ENCODE peak calls at places on chromosomes 5 and 9, in eight cellular contexts. S is HCT116; F is prostate gland; W is CD4-positive, alpha-beta T cell; I is spleen; E is uterus; C is CD8-positive, alpha-beta T cell; Y is GM12878. L is an unnamed sample. For H3K27me3, the result is how much of the 10 kb centered on the place peaks cover.

GRCh38 chr5:172855597-172856292 is 21.7 kb downstream of the ERGIC1 start:
- DNase-seq in S (no peak), F (no peak), W (no peak), I (no peak), E (no peak), C (no peak), Y (no peak), L (no peak)

GRCh38 chr9:19371942-19372341 is 8.1 kb downstream of the RPS6 start:
- DNase-seq in S (no peak), F (no peak), W (no peak), I (no peak), E (no peak), C (no peak), Y (no peak), L (no peak)

GRCh38 chr9:8816361-8816760 is 1016.8 kb upstream of the DMAC1 start:
- DNase-seq in S (no peak), F (no peak), W (no peak), I (no peak), E (no peak), C (no peak), Y (no peak), L (no peak)

GRCh38 chr9:130531670-130532069 is 47.7 kb upstream of the FUBP3 start:
- DNase-seq in S (no peak), F (no peak), W (no peak), I (no peak), E (no peak), C (no peak), Y (no peak), L (no peak)

GRCh38 chr5:126868961-126869451 is 92.1 kb downstream of the LMNB1 start:
- DNase-seq in S (no peak), F (no peak), W (no peak), I (no peak), E (no peak), C (no peak), Y (no peak), L (peak)

GRCh38 chr5:149680810-149681221 is 49.3 kb upstream of the PPARGC1B start:
- DNase-seq in S (no peak), F (no peak), W (no peak), I (peak), E (no peak), C (no peak), Y (peak), L (no peak)

GRCh38 chr5:53361708-53362107 is 118.7 kb upstream of the FST start:
- DNase-seq in S (no peak), F (no peak), W (no peak), I (no peak), E (no peak), C (no peak), Y (no peak), L (no peak)

GRCh38 chr5:180366303-180366702 is 13.2 kb upstream of the GFPT2 start:
- DNase-seq in S (no peak), F (no peak), W (no peak), I (no peak), E (no peak), C (no peak), Y (no peak), L (peak)

GRCh38 chr5:65482280-65482726 is 583 bp upstream of the ADAMTS6 start:
- DNase-seq in S (no peak), F (no peak), W (no peak), I (no peak), E (no peak), C (no peak), Y (no peak), L (no peak)

GRCh38 chr5:108687599-108688220 is 60.0 kb upstream of the FER start:
- DNase-seq in S (no peak), F (no peak), W (no peak), I (no peak), E (no peak), C (no peak), Y (no peak), L (no peak)

GRCh38 chr9:108889649-108890067 is 27.6 kb downstream of the ACTL7A start:
- DNase-seq in S (peak), F (no peak), W (no peak), I (no peak), E (no peak), C (no peak), Y (no peak), L (no peak)

DNA sequence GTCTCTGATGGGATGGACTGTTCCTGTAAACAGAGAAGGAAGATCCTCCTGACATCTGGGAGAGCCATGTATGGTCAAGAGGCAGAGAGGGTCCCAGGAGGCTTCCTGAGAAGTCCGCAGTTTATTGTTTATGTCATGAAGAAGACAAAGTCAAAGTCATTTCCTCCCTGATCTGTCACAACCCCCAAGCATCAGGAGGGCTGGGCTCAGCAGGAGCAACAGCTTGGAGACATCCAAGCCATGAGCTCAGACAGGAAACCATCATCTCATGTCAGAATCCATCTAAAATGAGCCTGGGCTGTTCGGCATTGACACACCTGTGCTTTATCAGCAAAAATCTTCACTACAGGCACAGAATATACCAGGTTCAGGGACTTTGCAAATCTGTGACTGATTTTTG is 325.0 kb upstream of the MSX2 start:
- DNase-seq in S (no peak), F (no peak), W (no peak), I (no peak), E (no peak), C (no peak), Y (no peak), L (no peak)
- TF ChIP-seq CTCF in S (no peak), F (no peak), W (no peak), I (no peak), E (no peak), C (no peak), Y (no peak), L (no peak)

GRCh38 chr9:135724186-135724797 is 22.3 kb downstream of the KCNT1 start:
- DNase-seq in S (no peak), F (no peak), W (no peak), I (no peak), E (no peak), C (no peak), Y (no peak), L (no peak)

GRCh38 chr9:135729480-135729879 is 27.5 kb downstream of the KCNT1 start:
- DNase-seq in S (no peak), F (no peak), W (no peak), I (no peak), E (no peak), C (no peak), Y (no peak), L (peak)

GRCh38 chr9:135727257-135727875 is 25.4 kb downstream of the KCNT1 start:
- DNase-seq in S (no peak), F (no peak), W (no peak), I (no peak), E (no peak), C (no peak), Y (no peak), L (no peak)

GRCh38 chr9:135728436-135729110 is 26.6 kb downstream of the KCNT1 start:
- DNase-seq in S (no peak), F (no peak), W (no peak), I (no peak), E (no peak), C (no peak), Y (no peak), L (no peak)

DNA sequence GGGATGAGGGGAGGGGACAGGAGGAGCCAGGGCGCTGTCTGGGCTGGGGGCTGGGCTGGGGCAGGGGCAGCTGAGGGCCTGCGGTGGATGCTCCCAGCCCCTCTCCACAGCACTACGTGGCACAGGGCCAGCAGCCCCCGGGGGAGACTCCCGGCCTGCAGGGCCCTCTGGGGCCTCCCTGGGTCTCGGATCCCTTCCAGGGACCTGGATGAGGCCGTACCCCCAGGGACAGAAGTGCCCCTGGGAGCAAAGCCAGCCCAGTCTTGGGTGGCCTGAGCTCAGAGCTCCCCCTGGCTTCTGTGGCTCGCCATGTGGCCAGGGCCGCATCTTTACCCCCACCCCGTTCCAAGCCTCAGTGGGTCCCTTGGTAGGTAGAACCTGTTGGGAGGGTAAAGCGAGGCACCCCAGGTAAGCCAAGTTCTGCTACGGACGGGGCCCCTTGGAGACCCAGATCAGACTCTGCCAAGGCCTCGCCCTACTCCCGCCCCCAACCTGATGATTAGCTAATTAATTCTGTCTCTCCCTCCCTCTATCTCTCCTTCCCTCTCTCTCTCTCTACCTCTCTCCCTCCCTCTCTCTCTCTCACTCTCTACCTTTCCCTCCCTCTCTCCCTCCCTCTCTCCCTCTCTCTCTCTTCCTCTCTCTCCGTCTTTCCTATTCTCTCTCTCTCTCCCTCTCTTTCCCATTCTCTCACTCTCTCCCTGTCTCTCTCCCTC is 24.3 kb downstream of the KCNT1 start:
- DNase-seq in S (no peak), F (no peak), W (no peak), I (no peak), E (no peak), C (no peak), Y (no peak), L (no peak)
- H3K27me3 ChIP-seq in S (under half), F (under half), W (under half), I (under half), E (under half), C (under half), Y (under half), L (under half)

DNA sequence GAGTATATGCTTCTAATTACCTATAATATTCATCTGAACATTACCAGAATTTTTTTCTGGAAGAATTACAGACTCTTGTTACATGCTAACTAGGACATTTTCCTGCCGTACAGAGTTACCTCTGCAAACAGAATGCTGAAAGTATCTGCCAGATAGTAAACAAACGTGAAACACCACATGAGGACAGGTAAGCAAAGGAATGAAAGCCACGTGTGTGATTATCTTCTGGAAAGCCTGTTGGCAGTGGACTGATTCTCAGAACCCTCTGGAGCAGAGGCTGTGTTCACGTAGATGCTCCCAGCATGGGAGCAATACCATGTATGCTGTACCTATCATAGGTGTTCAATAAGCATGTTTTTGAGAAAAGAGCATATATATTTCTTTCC is 472.6 kb downstream of the ENC1 start:
- DNase-seq in S (no peak), F (peak), W (no peak), I (no peak), E (no peak), C (no peak), Y (no peak), L (no peak)
- H3K27ac ChIP-seq in S (no peak), F (peak), W (no peak), I (no peak), E (peak), C (no peak), Y (no peak), L (no peak)

GRCh38 chr5:104111622-104112021 is 549.0 kb upstream of the NUDT12 start:
- DNase-seq in S (no peak), F (no peak), W (no peak), I (no peak), E (no peak), C (no peak), Y (no peak), L (no peak)
- TF ChIP-seq CTCF in S (no peak), F (no peak), W (no peak), I (no peak), E (no peak), C (no peak), Y (no peak), L (no peak)

DNA sequence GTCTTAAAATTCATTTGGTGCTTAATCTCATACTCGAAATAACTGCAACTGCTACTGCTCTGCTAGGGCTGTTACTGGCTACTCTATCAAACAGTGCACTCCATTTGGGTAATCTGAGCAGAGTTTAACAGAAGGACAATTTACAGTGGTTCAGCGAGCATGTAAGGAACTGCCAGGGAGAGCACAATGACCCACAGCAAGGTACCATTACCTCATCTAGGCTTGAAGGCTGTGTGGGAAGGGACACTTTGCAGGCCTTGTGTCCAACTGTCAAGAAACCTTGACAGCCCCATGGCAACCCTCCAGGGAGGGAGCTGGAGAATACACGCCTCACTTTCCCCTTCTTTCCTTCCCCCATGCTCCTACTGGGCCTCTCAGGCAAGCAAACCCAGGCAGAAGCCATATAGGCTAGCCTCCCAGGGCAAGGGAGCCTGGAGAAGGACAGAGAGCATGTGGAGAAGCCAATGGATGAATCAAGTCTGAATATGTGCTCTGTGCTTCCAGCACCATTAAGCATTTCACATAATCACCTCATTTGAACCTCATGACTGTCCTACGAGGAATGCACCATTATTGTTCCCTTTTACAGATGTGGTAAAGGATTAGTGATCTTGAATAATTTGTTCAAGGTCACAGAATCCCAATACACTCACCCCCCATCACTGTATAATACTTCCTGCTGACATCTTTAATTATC is 49.9 kb upstream of the JAK2 start:
- DNase-seq in S (no peak), F (no peak), W (no peak), I (no peak), E (peak), C (no peak), Y (no peak), L (no peak)
- H3K27me3 ChIP-seq in S (under half), F (under half), W (under half), I (under half), E (under half), C (under half), Y (under half), L (under half)

GRCh38 chr9:35520404-35520790 is 30.5 kb downstream of the RUSC2 start:
- DNase-seq in S (no peak), F (no peak), W (no peak), I (no peak), E (no peak), C (no peak), Y (no peak), L (no peak)
- H3K27ac ChIP-seq in S (no peak), F (peak), W (no peak), I (peak), E (peak), C (no peak), Y (no peak), L (peak)

GRCh38 chr9:22240619-22241018 is 206.0 kb upstream of the DMRTA1 start:
- DNase-seq in S (no peak), F (no peak), W (no peak), I (no peak), E (no peak), C (no peak), Y (peak), L (no peak)

GRCh38 chr9:22241024-22241423 is 205.6 kb upstream of the DMRTA1 start:
- DNase-seq in S (no peak), F (no peak), W (no peak), I (no peak), E (no peak), C (no peak), Y (no peak), L (no peak)

GRCh38 chr9:22241611-22242010 is 205.0 kb upstream of the DMRTA1 start:
- DNase-seq in S (no peak), F (no peak), W (no peak), I (no peak), E (no peak), C (no peak), Y (no peak), L (no peak)

GRCh38 chr9:22238809-22239684 is 207.6 kb upstream of the DMRTA1 start:
- DNase-seq in S (peak), F (no peak), W (no peak), I (no peak), E (no peak), C (no peak), Y (no peak), L (no peak)

DNA sequence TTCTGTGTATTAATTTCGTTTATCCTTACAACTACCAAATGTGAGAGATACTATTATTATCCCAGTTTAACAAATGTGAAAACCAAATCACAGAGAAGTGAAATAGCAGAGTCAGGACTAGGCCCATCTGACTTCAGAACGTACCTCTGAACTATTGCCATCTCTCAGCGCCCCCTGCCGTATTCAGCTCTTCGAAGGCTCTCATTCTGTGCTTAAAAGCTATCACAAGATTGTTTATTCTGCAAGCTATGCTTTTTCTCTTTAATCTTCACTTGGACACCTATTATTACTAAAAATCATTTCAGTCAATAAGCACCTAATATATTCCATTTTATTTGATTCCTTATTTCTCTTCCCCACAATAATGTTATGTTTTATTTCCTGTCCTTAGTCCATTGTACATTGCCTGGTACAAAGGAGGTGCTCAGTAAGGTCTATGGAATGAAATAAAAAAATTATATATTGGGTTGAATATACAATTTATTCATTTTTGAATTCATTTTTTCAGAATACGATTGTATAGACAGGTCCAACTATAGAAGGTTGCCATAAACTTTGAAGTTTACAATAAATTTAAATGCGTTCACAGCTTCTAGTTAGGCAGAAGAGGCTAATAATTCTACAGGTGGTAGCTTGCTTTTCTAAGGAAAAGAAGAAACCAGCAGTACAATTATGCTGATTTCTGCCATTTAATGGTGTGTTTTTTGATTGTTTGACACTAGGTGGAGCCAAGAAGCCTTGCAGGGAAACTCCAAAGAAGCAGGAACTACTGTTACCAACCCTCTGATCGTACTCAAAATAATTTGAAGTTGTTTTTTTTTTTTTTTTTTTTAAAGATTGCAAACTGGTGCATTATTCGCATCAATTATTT is 202.2 kb upstream of the DMRTA1 start:
- DNase-seq in S (peak), F (no peak), W (no peak), I (peak), E (no peak), C (no peak), Y (no peak), L (no peak)
- TF ChIP-seq CTCF in S (peak), F (peak), W (peak), I (peak), E (peak), C (peak), Y (peak), L (peak)

L was measured in dorsolateral prefrontal cortex.